ENCODE peak calls at places on chromosomes 4 and X, in five cellular contexts. One of them, this sample, is unnamed.

GRCh38 chrX:121851033-121851432 is 803.6 kb downstream of the GLUD2 start:
- DNase-seq in mesendoderm: no peak
- DNase-seq in H1: no peak
- DNase-seq in mesenchymal stem cell: no peak
- DNase-seq in IMR-90: no peak
- DNase-seq in this sample: no peak

GRCh38 chrX:54978448-54978847 is 15.5 kb downstream of the PFKFB1 start:
- DNase-seq in mesendoderm: no peak
- DNase-seq in H1: no peak
- DNase-seq in mesenchymal stem cell: no peak
- DNase-seq in IMR-90: peak
- DNase-seq in this sample: no peak

GRCh38 chr4:65983062-65983461 is 312.8 kb upstream of the EPHA5 start:
- DNase-seq in mesendoderm: no peak
- DNase-seq in H1: no peak
- DNase-seq in mesenchymal stem cell: no peak
- DNase-seq in IMR-90: no peak
- DNase-seq in this sample: no peak

GRCh38 chrX:107684956-107685385 is 56.7 kb downstream of the PRPS1 start:
- DNase-seq in mesendoderm: peak
- DNase-seq in H1: no peak
- DNase-seq in mesenchymal stem cell: peak
- DNase-seq in IMR-90: no peak
- DNase-seq in this sample: peak

GRCh38 chr4:186299291-186299690 is 33.3 kb downstream of the F11 start:
- DNase-seq in mesendoderm: no peak
- DNase-seq in H1: no peak
- DNase-seq in mesenchymal stem cell: no peak
- DNase-seq in IMR-90: no peak
- DNase-seq in this sample: no peak

GRCh38 chr4:189845145-189845846 is 95.4 kb upstream of the FRG1 start:
- DNase-seq in mesendoderm: no peak
- DNase-seq in H1: no peak
- DNase-seq in mesenchymal stem cell: peak
- DNase-seq in IMR-90: peak
- DNase-seq in this sample: no peak

GRCh38 chr4:80202190-80202711 is 4.9 kb downstream of the PRDM8 start:
- DNase-seq in mesendoderm: peak
- DNase-seq in H1: peak
- DNase-seq in mesenchymal stem cell: peak
- DNase-seq in IMR-90: peak
- DNase-seq in this sample: peak

GRCh38 chrX:119010491-119010890 is 36.1 kb downstream of the LONRF3 start:
- DNase-seq in mesendoderm: no peak
- DNase-seq in H1: no peak
- DNase-seq in mesenchymal stem cell: no peak
- DNase-seq in IMR-90: no peak
- DNase-seq in this sample: no peak

GRCh38 chr4:1006856-1007255 is 4.6 kb upstream of the FGFRL1 start:
- DNase-seq in mesendoderm: no peak
- DNase-seq in H1: no peak
- DNase-seq in mesenchymal stem cell: no peak
- DNase-seq in IMR-90: no peak
- DNase-seq in this sample: no peak

GRCh38 chr4:1246111-1246881 is 2.6 kb downstream of the CTBP1 start:
- DNase-seq in mesendoderm: no peak
- DNase-seq in H1: no peak
- DNase-seq in mesenchymal stem cell: peak
- DNase-seq in IMR-90: no peak
- DNase-seq in this sample: peak

GRCh38 chr4:84498203-84499026 is 677 bp downstream of the NKX6-1 start:
- DNase-seq in mesendoderm: no peak
- DNase-seq in H1: no peak
- DNase-seq in mesenchymal stem cell: peak
- DNase-seq in IMR-90: peak
- DNase-seq in this sample: peak

GRCh38 chr4:166816901-166817300 is 417.4 kb downstream of the SPOCK3 start:
- DNase-seq in mesendoderm: no peak
- DNase-seq in H1: no peak
- DNase-seq in mesenchymal stem cell: peak
- DNase-seq in IMR-90: no peak
- DNase-seq in this sample: no peak

GRCh38 chr4:144208074-144208473 is 67.6 kb upstream of the GYPA start:
- DNase-seq in mesendoderm: no peak
- DNase-seq in H1: no peak
- DNase-seq in mesenchymal stem cell: no peak
- DNase-seq in IMR-90: no peak
- DNase-seq in this sample: no peak

GRCh38 chrX:53817548-53817947 is 131.0 kb upstream of the HUWE1 start:
- DNase-seq in mesendoderm: no peak
- DNase-seq in H1: no peak
- DNase-seq in mesenchymal stem cell: no peak
- DNase-seq in IMR-90: no peak
- DNase-seq in this sample: no peak

GRCh38 chr4:10344824-10345223 is 112.4 kb downstream of the ZNF518B start:
- DNase-seq in mesendoderm: no peak
- DNase-seq in H1: no peak
- DNase-seq in mesenchymal stem cell: no peak
- DNase-seq in IMR-90: no peak
- DNase-seq in this sample: no peak
- H2BK5ac ChIP-seq in mesendoderm: no peak
- H2BK5ac ChIP-seq in H1: no peak
- H2BK5ac ChIP-seq in mesenchymal stem cell: no peak
- H2BK5ac ChIP-seq in IMR-90: no peak
- H2BK5ac ChIP-seq in this sample: no peak

GRCh38 chr4:98950925-98951324 is 22.0 kb upstream of the EIF4E start:
- DNase-seq in mesendoderm: no peak
- DNase-seq in H1: no peak
- DNase-seq in mesenchymal stem cell: no peak
- DNase-seq in IMR-90: no peak
- DNase-seq in this sample: no peak
- H2BK5ac ChIP-seq in mesendoderm: no peak
- H2BK5ac ChIP-seq in H1: no peak
- H2BK5ac ChIP-seq in mesenchymal stem cell: no peak
- H2BK5ac ChIP-seq in IMR-90: no peak
- H2BK5ac ChIP-seq in this sample: no peak

DNA sequence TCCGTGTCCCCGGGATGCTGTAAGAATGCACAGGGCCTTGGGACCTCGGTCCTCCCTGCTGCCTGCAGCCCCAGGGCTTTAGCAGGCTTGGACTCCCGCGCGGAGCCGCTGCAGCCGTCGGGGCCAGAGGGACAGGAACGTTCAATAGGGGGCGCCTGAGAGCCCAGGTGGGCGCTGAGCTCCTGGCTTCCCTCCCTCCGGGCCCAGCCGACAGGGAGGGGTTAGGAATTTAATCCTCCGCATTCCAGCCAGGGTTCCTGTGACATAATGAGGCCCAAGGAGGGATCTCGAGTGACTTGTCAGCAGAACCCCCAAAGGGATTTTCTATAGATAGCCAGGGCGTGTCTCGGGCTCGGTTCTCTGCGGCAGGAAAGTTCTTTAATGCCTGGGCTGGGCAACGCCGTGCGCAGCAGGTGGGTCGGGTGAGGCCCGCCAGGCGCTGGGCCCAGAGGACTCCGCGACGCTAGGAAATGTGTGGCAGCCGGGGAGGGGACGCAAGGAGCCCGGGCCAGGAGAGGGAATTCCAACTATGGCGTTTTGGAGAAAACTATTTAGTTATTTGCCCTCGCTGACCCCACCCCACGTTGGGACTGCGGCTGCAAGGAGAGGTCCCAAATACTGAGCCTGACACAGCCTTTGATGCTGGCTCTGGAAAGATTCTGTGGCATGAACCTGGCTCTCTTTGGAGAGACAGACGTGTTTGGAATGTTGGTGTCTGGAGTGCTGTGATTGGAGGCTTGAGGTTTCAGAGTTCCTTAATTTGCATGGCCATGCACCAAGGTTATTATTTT is 285.2 kb upstream of the GATB start:
- DNase-seq in mesendoderm: peak
- DNase-seq in H1: peak
- DNase-seq in mesenchymal stem cell: peak
- DNase-seq in IMR-90: no peak
- DNase-seq in this sample: peak
- H2BK5ac ChIP-seq in mesendoderm: no peak
- H2BK5ac ChIP-seq in H1: peak
- H2BK5ac ChIP-seq in mesenchymal stem cell: no peak
- H2BK5ac ChIP-seq in IMR-90: no peak
- H2BK5ac ChIP-seq in this sample: no peak

DNA sequence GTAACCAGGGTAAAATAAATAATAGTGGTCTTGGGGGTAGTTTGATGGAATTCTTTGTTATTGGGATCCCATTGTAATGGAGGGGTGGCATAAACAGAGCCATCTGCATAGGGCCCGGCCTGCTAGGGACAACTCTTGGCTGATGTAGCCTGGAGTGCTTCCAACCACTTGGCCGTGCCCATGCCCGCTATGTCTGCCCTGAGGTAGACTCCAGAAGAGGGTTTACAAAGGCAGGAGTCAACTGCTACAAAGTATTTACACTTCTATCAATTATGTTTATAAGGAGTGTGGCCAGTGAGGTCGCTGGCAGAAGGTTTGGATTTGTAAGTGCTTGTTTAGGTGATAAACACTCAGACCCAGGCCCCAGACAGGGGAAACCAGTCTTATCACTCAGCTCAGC is 8.1 kb downstream of the RASL11B start:
- DNase-seq in mesendoderm: no peak
- DNase-seq in H1: no peak
- DNase-seq in mesenchymal stem cell: no peak
- DNase-seq in IMR-90: no peak
- DNase-seq in this sample: no peak
- H2BK5ac ChIP-seq in mesendoderm: no peak
- H2BK5ac ChIP-seq in H1: no peak
- H2BK5ac ChIP-seq in mesenchymal stem cell: no peak
- H2BK5ac ChIP-seq in IMR-90: no peak
- H2BK5ac ChIP-seq in this sample: no peak

GRCh38 chrX:147173586-147173985 is 359.0 kb upstream of the CXorf51A start:
- DNase-seq in mesendoderm: no peak
- DNase-seq in H1: no peak
- DNase-seq in mesenchymal stem cell: no peak
- DNase-seq in IMR-90: no peak
- DNase-seq in this sample: no peak
- H2BK5ac ChIP-seq in mesendoderm: no peak
- H2BK5ac ChIP-seq in H1: no peak
- H2BK5ac ChIP-seq in mesenchymal stem cell: no peak
- H2BK5ac ChIP-seq in IMR-90: no peak
- H2BK5ac ChIP-seq in this sample: no peak

GRCh38 chr4:4860381-4860802 is 927 bp downstream of the MSX1 start:
- DNase-seq in mesendoderm: no peak
- DNase-seq in H1: peak
- DNase-seq in mesenchymal stem cell: peak
- DNase-seq in IMR-90: peak
- DNase-seq in this sample: no peak
- H2BK5ac ChIP-seq in mesendoderm: no peak
- H2BK5ac ChIP-seq in H1: no peak
- H2BK5ac ChIP-seq in mesenchymal stem cell: no peak
- H2BK5ac ChIP-seq in IMR-90: no peak
- H2BK5ac ChIP-seq in this sample: no peak